ENCODE peak calls at places on chromosomes 6 and 20, in eight cellular contexts. I, M, C, Q, X, Z, G and J are unnamed samples.

GRCh38 chr6:23027281-23027680 is 457.9 kb downstream of the HDGFL1 start:
- DNase-seq in Z (no peak), C (no peak), M (no peak), I (no peak), G (no peak), Q (no peak), X (no peak), J (no peak)

GRCh38 chr6:122994256-122994655 is 1.8 kb upstream of the CLVS2 start:
- DNase-seq in Z (no peak), C (no peak), X (no peak), G (no peak), M (no peak), I (no peak), Q (no peak), J (no peak)

GRCh38 chr6:87237804-87238203 is 82.4 kb downstream of the ZNF292 start:
- DNase-seq in Z (peak; percentile 51), C (peak; percentile 18), X (no peak), G (peak; percentile 27), Q (no peak), I (peak; percentile 29), M (peak; percentile 18), J (no peak)

GRCh38 chr20:371755-372542 is 8.6 kb upstream of the TRIB3 start:
- DNase-seq in M (no peak), I (peak; percentile 98), G (no peak), X (no peak), Z (no peak), C (peak; percentile 83), Q (peak; percentile 96), J (peak; percentile 89)

GRCh38 chr6:3351105-3351676 is 92.4 kb downstream of the PSMG4 start:
- DNase-seq in I (no peak), X (no peak), M (no peak), Q (no peak), G (no peak), C (no peak), Z (no peak), J (no peak)

GRCh38 chr6:139846538-139847321 is 472.3 kb upstream of the CITED2 start:
- DNase-seq in M (peak; percentile 59), Z (no peak), C (no peak), X (no peak), G (no peak), Q (no peak), I (no peak), J (peak; percentile 54)

GRCh38 chr6:105179244-105180065 is at the start of gene POPDC3:
- DNase-seq in M (peak; percentile 82), Z (peak; percentile 86), X (peak; percentile 14), C (no peak), I (peak; percentile 52), G (no peak), Q (peak; percentile 49), J (peak; percentile 54)

GRCh38 chr6:36139431-36139830 is 9.1 kb downstream of the MAPK13 start:
- DNase-seq in Z (peak; percentile 79), G (no peak), X (no peak), C (no peak), Q (no peak), I (no peak), M (peak; percentile 83), J (peak; percentile 53)

DNA sequence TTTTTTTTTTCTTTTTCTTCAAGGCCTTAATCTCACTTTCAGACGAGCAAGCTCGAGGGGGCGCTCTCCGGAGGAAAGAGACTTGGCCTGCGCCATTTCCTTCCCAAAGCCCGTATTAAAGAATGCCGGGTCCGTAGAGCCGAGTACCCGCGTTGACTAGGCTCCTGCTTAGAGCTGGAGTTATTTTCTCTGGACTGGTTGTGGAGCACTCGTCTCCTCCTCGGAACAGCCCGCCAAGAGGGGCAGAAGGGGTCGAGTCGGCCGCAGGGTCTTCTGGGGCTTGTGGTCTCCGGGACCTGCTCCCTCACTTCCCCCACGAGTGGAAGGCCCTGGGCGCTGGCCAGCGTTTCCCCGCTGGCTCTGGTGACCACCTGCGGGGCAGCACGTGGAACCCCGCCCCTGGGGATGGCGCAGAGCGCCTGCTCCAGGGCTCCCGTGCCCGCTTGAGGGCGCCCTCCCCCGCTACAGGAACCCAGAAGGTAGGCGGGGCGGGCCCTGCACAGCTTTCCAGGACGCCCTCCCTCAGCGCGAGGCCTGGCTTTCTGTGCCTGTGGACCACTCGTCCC is 2.7 kb upstream of the MEI4 start:
- DNase-seq in C (no peak), I (no peak), Q (no peak), G (no peak), X (peak; percentile 37), Z (peak; percentile 20), M (peak; percentile 96), J (peak; percentile 69)
- TF ChIP-seq CTCF in C (no peak), I (no peak), Q (no peak), G (no peak), X (no peak), Z (peak; percentile 9), M (peak; percentile 89), J (peak; percentile 38)

GRCh38 chr6:168343239-168344167 is 23.9 kb upstream of the DACT2 start:
- DNase-seq in I (no peak), G (no peak), Z (no peak), Q (no peak), C (no peak), M (no peak), X (no peak), J (no peak)

GRCh38 chr6:168340819-168341218 is 21.2 kb upstream of the DACT2 start:
- DNase-seq in Z (no peak), I (no peak), Q (no peak), C (no peak), X (no peak), G (no peak), M (no peak), J (no peak)

GRCh38 chr6:168342626-168343025 is 23.0 kb upstream of the DACT2 start:
- DNase-seq in I (peak; percentile 3), G (no peak), X (no peak), Q (peak; percentile 40), M (no peak), Z (no peak), C (no peak), J (no peak)

GRCh38 chr6:168338777-168339176 is 19.2 kb upstream of the DACT2 start:
- DNase-seq in I (no peak), G (no peak), Z (no peak), M (no peak), C (no peak), Q (no peak), X (no peak), J (no peak)

DNA sequence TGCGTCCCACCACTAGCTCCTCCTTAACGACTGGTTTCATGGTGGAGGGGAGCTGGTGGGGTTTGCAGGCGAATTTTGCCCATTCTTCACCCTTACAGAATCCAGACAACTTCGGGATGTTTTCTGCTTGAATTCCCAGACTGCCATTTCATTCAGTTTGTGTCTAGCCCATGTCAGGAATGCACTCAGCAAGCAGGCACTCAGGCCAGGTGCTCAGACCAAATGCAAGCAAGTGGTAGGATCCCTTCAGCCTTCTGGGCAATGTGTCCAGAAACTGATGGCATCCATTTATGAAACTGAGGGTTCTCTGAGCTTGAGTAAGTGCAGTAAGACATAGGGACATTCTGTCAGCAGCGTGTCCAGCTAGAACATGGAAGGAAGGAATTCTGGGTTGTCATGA is 21.7 kb upstream of the DACT2 start:
- DNase-seq in Q (no peak), I (no peak), X (no peak), G (no peak), Z (no peak), M (no peak), C (no peak), J (no peak)
- H3K9me2 ChIP-seq in Q (no peaks in the 10 kb centered on the region), I (no peaks in the 10 kb centered on the region), X (no peaks in the 10 kb centered on the region), G (no peaks in the 10 kb centered on the region), Z (no peaks in the 10 kb centered on the region), M (no peaks in the 10 kb centered on the region), C (no peaks in the 10 kb centered on the region), J (no peaks in the 10 kb centered on the region)

GRCh38 chr6:168132531-168133184 is 53.6 kb upstream of the FRMD1 start:
- DNase-seq in G (no peak), M (peak; percentile 88), Q (no peak), X (no peak), Z (peak; percentile 72), C (no peak), I (peak; percentile 47), J (peak; percentile 73)
- TF ChIP-seq CTCF in G (no peak), M (peak; percentile 76), Q (no peak), X (no peak), Z (no peak), C (peak; percentile 32), I (peak; percentile 48), J (peak; percentile 60)

DNA sequence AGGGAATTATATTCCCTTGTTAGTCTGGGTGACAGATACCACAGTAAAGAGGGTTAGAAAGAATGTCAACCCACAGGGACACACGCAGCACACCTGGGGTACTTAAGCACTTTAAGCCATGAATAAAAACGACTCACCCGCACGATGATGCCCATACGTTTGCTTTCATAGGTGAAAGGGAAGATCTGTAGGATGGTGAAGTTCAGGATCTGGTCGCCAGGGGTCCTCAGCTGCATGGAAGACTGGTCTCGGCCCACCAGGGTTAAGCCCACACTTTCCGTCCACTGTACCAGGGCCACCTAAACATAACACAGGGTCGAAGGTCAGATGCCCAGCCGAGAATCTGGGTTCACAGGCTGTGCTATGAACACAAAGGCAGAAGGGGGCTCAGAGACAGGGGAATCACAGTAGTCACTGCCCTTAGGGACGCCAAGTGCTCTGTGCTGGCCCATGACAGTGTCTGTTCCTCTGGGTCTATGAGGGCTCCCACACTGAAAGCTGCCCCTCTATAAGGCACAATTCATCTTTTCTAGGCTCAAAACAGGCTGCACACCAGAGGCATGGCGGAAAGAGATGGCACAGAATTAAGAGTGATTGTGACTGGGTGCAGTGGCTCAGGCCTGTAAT is 96.8 kb upstream of the NFATC2 start:
- DNase-seq in C (peak; percentile 52), M (peak; percentile 83), X (peak; percentile 21), Z (peak; percentile 79), I (peak; percentile 96), Q (peak; percentile 47), G (peak; percentile 79), J (peak; percentile 77)
- H3K9me2 ChIP-seq in C (no peaks in the 10 kb centered on the region), M (no peaks in the 10 kb centered on the region), X (no peaks in the 10 kb centered on the region), Z (no peaks in the 10 kb centered on the region), I (no peaks in the 10 kb centered on the region), Q (no peaks in the 10 kb centered on the region), G (no peaks in the 10 kb centered on the region), J (no peaks in the 10 kb centered on the region)

GRCh38 chr20:20950620-20951019 is 155.5 kb downstream of the LINC00237 start:
- DNase-seq in X (no peak), Q (no peak), Z (no peak), I (no peak), C (no peak), M (no peak), G (no peak), J (no peak)
- TF ChIP-seq CTCF in X (no peak), Q (no peak), Z (no peak), I (no peak), C (no peak), M (no peak), G (no peak), J (no peak)